ENCODE peak calls at places on chromosomes 2 and 18, in nine cellular contexts. One of them, this sample, is unnamed.

GRCh38 chr2:225002039-225002655 is 40.1 kb downstream of the DOCK10 start:
- DNase-seq in fibroblast of lung: peak
- DNase-seq in H9: peak
- DNase-seq in cardiac muscle cell: peak
- DNase-seq in nephron progenitor cell: peak
- DNase-seq in mesothelial cell of epicardium: no peak
- DNase-seq in A549: peak
- DNase-seq in endothelial cell: peak
- DNase-seq in kidney epithelial cell: no peak
- DNase-seq in this sample: peak

GRCh38 chr2:234808907-234809306 is 142.9 kb upstream of the SH3BP4 start:
- DNase-seq in fibroblast of lung: no peak
- DNase-seq in H9: no peak
- DNase-seq in cardiac muscle cell: no peak
- DNase-seq in nephron progenitor cell: no peak
- DNase-seq in mesothelial cell of epicardium: no peak
- DNase-seq in A549: no peak
- DNase-seq in endothelial cell: no peak
- DNase-seq in kidney epithelial cell: no peak
- DNase-seq in this sample: no peak

GRCh38 chr2:3222636-3223035 is 155.0 kb downstream of the EIPR1 start:
- DNase-seq in fibroblast of lung: peak
- DNase-seq in H9: no peak
- DNase-seq in cardiac muscle cell: no peak
- DNase-seq in nephron progenitor cell: no peak
- DNase-seq in mesothelial cell of epicardium: no peak
- DNase-seq in A549: peak
- DNase-seq in endothelial cell: no peak
- DNase-seq in kidney epithelial cell: no peak
- DNase-seq in this sample: no peak

GRCh38 chr2:51079945-51080344 is 48.0 kb upstream of the NRXN1 start:
- DNase-seq in fibroblast of lung: peak
- DNase-seq in H9: no peak
- DNase-seq in cardiac muscle cell: no peak
- DNase-seq in nephron progenitor cell: no peak
- DNase-seq in mesothelial cell of epicardium: no peak
- DNase-seq in A549: no peak
- DNase-seq in endothelial cell: no peak
- DNase-seq in kidney epithelial cell: no peak
- DNase-seq in this sample: no peak

GRCh38 chr2:35421485-35421884 is 934.1 kb upstream of the CRIM1 start:
- DNase-seq in fibroblast of lung: no peak
- DNase-seq in H9: no peak
- DNase-seq in cardiac muscle cell: no peak
- DNase-seq in nephron progenitor cell: no peak
- DNase-seq in mesothelial cell of epicardium: no peak
- DNase-seq in A549: no peak
- DNase-seq in endothelial cell: no peak
- DNase-seq in kidney epithelial cell: no peak
- DNase-seq in this sample: no peak

GRCh38 chr18:67875936-67876335 is 359.4 kb upstream of the DSEL start:
- DNase-seq in fibroblast of lung: peak
- DNase-seq in H9: no peak
- DNase-seq in cardiac muscle cell: no peak
- DNase-seq in nephron progenitor cell: no peak
- DNase-seq in mesothelial cell of epicardium: no peak
- DNase-seq in A549: no peak
- DNase-seq in endothelial cell: no peak
- DNase-seq in kidney epithelial cell: no peak
- DNase-seq in this sample: no peak

GRCh38 chr2:192749606-192750200 is 555.0 kb upstream of the TMEFF2 start:
- DNase-seq in fibroblast of lung: peak
- DNase-seq in H9: no peak
- DNase-seq in cardiac muscle cell: peak
- DNase-seq in nephron progenitor cell: no peak
- DNase-seq in mesothelial cell of epicardium: no peak
- DNase-seq in A549: peak
- DNase-seq in endothelial cell: no peak
- DNase-seq in kidney epithelial cell: peak
- DNase-seq in this sample: no peak

GRCh38 chr2:13616656-13617055 is 899.9 kb downstream of the TRIB2 start:
- DNase-seq in fibroblast of lung: no peak
- DNase-seq in H9: no peak
- DNase-seq in cardiac muscle cell: no peak
- DNase-seq in nephron progenitor cell: no peak
- DNase-seq in mesothelial cell of epicardium: no peak
- DNase-seq in A549: no peak
- DNase-seq in endothelial cell: no peak
- DNase-seq in kidney epithelial cell: no peak
- DNase-seq in this sample: peak

GRCh38 chr2:15832849-15833680 is 107.3 kb upstream of the MYCN start:
- DNase-seq in fibroblast of lung: no peak
- DNase-seq in H9: no peak
- DNase-seq in cardiac muscle cell: no peak
- DNase-seq in nephron progenitor cell: no peak
- DNase-seq in mesothelial cell of epicardium: no peak
- DNase-seq in A549: no peak
- DNase-seq in endothelial cell: no peak
- DNase-seq in kidney epithelial cell: no peak
- DNase-seq in this sample: no peak

GRCh38 chr2:157336137-157336721 is 10.6 kb upstream of the ERMN start:
- DNase-seq in fibroblast of lung: peak
- DNase-seq in H9: peak
- DNase-seq in cardiac muscle cell: peak
- DNase-seq in nephron progenitor cell: peak
- DNase-seq in mesothelial cell of epicardium: no peak
- DNase-seq in A549: peak
- DNase-seq in endothelial cell: peak
- DNase-seq in kidney epithelial cell: no peak
- DNase-seq in this sample: peak

GRCh38 chr2:241125626-241126025 is 23.5 kb upstream of the MTERF4 start:
- DNase-seq in fibroblast of lung: no peak
- DNase-seq in H9: no peak
- DNase-seq in cardiac muscle cell: no peak
- DNase-seq in nephron progenitor cell: no peak
- DNase-seq in mesothelial cell of epicardium: no peak
- DNase-seq in A549: no peak
- DNase-seq in endothelial cell: no peak
- DNase-seq in kidney epithelial cell: no peak
- DNase-seq in this sample: no peak

GRCh38 chr2:103183061-103183460 is 421.2 kb downstream of the TMEM182 start:
- DNase-seq in fibroblast of lung: no peak
- DNase-seq in H9: no peak
- DNase-seq in cardiac muscle cell: no peak
- DNase-seq in nephron progenitor cell: no peak
- DNase-seq in mesothelial cell of epicardium: no peak
- DNase-seq in A549: no peak
- DNase-seq in endothelial cell: no peak
- DNase-seq in kidney epithelial cell: no peak
- DNase-seq in this sample: no peak
- TF ChIP-seq CTCF in fibroblast of lung: no peak
- TF ChIP-seq CTCF in H9: peak
- TF ChIP-seq CTCF in cardiac muscle cell: no peak
- TF ChIP-seq CTCF in nephron progenitor cell: peak
- TF ChIP-seq CTCF in mesothelial cell of epicardium: peak
- TF ChIP-seq CTCF in A549: no peak
- TF ChIP-seq CTCF in endothelial cell: peak
- TF ChIP-seq CTCF in kidney epithelial cell: no peak
- TF ChIP-seq CTCF in this sample: peak

DNA sequence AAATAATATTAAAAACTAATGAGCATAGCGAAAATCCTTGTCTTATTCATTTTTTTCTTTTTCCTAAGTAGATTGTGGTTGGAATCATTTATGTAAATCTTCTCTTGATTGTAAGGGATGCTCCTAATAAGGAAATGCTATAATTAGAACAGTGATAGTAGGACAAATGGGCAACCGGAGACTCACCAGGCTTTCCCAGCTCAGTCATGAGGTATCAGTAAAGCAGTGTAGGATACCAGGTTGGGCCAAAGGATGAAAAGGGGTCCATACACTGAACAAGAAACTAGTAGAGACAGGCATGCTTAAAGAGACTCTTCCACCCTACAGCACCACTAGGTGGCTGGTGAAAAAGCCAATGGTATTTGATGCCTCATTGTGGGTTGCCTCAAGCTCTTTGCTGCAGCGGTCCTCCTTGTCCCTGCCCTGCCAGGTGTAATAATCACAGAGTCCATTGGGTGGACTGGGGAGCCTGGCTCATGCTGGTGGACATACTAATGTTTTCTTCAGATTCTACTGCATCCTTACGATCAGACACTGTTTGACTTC is 71.4 kb upstream of the FAM98A start:
- DNase-seq in fibroblast of lung: no peak
- DNase-seq in H9: peak
- DNase-seq in cardiac muscle cell: no peak
- DNase-seq in nephron progenitor cell: no peak
- DNase-seq in mesothelial cell of epicardium: no peak
- DNase-seq in A549: peak
- DNase-seq in endothelial cell: no peak
- DNase-seq in kidney epithelial cell: no peak
- DNase-seq in this sample: no peak
- TF ChIP-seq CTCF in fibroblast of lung: no peak
- TF ChIP-seq CTCF in H9: peak
- TF ChIP-seq CTCF in cardiac muscle cell: no peak
- TF ChIP-seq CTCF in nephron progenitor cell: no peak
- TF ChIP-seq CTCF in mesothelial cell of epicardium: no peak
- TF ChIP-seq CTCF in A549: no peak
- TF ChIP-seq CTCF in endothelial cell: peak
- TF ChIP-seq CTCF in kidney epithelial cell: no peak
- TF ChIP-seq CTCF in this sample: no peak

DNA sequence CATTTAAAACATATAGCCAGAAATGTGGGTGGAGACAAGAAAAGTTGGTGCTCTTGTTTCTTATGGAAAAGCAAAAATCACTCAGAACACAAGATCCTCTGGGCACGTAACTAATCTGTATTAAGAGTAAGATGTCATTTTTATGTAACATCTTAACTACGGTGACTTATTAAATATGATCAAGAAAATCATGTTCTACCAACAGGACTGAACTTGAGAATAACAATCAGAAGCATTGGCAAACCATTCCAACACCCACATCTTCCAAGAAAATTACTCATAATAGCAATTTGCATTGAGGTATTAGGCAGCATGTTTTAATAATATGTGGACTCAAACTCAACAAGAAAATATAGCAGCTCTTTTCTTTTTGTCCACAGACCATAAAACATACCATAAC is 21.6 kb downstream of the MAP2 start:
- DNase-seq in fibroblast of lung: no peak
- DNase-seq in H9: no peak
- DNase-seq in cardiac muscle cell: no peak
- DNase-seq in nephron progenitor cell: no peak
- DNase-seq in mesothelial cell of epicardium: no peak
- DNase-seq in A549: no peak
- DNase-seq in endothelial cell: no peak
- DNase-seq in kidney epithelial cell: no peak
- DNase-seq in this sample: no peak
- TF ChIP-seq CTCF in fibroblast of lung: no peak
- TF ChIP-seq CTCF in H9: no peak
- TF ChIP-seq CTCF in cardiac muscle cell: no peak
- TF ChIP-seq CTCF in nephron progenitor cell: no peak
- TF ChIP-seq CTCF in mesothelial cell of epicardium: no peak
- TF ChIP-seq CTCF in A549: no peak
- TF ChIP-seq CTCF in endothelial cell: no peak
- TF ChIP-seq CTCF in kidney epithelial cell: no peak
- TF ChIP-seq CTCF in this sample: no peak

GRCh38 chr18:10518595-10519273 is 7.1 kb upstream of the NAPG start:
- DNase-seq in fibroblast of lung: peak
- DNase-seq in H9: no peak
- DNase-seq in cardiac muscle cell: peak
- DNase-seq in nephron progenitor cell: peak
- DNase-seq in mesothelial cell of epicardium: no peak
- DNase-seq in A549: no peak
- DNase-seq in endothelial cell: no peak
- DNase-seq in kidney epithelial cell: no peak
- DNase-seq in this sample: peak
- TF ChIP-seq CTCF in fibroblast of lung: peak
- TF ChIP-seq CTCF in H9: peak
- TF ChIP-seq CTCF in cardiac muscle cell: peak
- TF ChIP-seq CTCF in nephron progenitor cell: peak
- TF ChIP-seq CTCF in mesothelial cell of epicardium: no peak
- TF ChIP-seq CTCF in A549: no peak
- TF ChIP-seq CTCF in endothelial cell: no peak
- TF ChIP-seq CTCF in kidney epithelial cell: peak
- TF ChIP-seq CTCF in this sample: no peak

GRCh38 chr2:147026664-147027278 is 818.1 kb upstream of the ACVR2A start:
- DNase-seq in fibroblast of lung: peak
- DNase-seq in H9: no peak
- DNase-seq in cardiac muscle cell: peak
- DNase-seq in nephron progenitor cell: no peak
- DNase-seq in mesothelial cell of epicardium: no peak
- DNase-seq in A549: no peak
- DNase-seq in endothelial cell: no peak
- DNase-seq in kidney epithelial cell: peak
- DNase-seq in this sample: no peak
- TF ChIP-seq CTCF in fibroblast of lung: no peak
- TF ChIP-seq CTCF in H9: no peak
- TF ChIP-seq CTCF in cardiac muscle cell: no peak
- TF ChIP-seq CTCF in nephron progenitor cell: no peak
- TF ChIP-seq CTCF in mesothelial cell of epicardium: no peak
- TF ChIP-seq CTCF in A549: no peak
- TF ChIP-seq CTCF in endothelial cell: no peak
- TF ChIP-seq CTCF in kidney epithelial cell: no peak
- TF ChIP-seq CTCF in this sample: no peak

DNA sequence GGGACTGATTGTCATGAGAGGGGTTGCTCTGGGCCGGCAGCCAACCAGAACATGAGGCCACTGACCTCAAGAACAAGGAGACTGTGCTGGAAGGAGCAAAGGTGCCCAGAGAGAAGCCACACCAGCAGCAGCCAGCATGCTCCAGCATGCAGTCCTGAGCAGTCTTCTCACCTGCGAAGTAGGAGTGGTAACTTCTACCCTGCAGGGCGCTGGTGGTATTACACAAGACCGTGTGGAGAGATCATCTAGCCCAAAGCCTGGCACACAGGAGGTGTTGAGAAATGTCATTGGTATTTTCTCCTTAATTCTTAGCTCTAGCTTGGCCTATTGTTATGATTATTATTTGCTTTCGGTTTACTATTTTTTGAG is 132.7 kb downstream of the TSN start:
- DNase-seq in fibroblast of lung: no peak
- DNase-seq in H9: peak
- DNase-seq in cardiac muscle cell: peak
- DNase-seq in nephron progenitor cell: peak
- DNase-seq in mesothelial cell of epicardium: no peak
- DNase-seq in A549: peak
- DNase-seq in endothelial cell: no peak
- DNase-seq in kidney epithelial cell: no peak
- DNase-seq in this sample: no peak
- TF ChIP-seq CTCF in fibroblast of lung: peak
- TF ChIP-seq CTCF in H9: peak
- TF ChIP-seq CTCF in cardiac muscle cell: peak
- TF ChIP-seq CTCF in nephron progenitor cell: peak
- TF ChIP-seq CTCF in mesothelial cell of epicardium: peak
- TF ChIP-seq CTCF in A549: no peak
- TF ChIP-seq CTCF in endothelial cell: peak
- TF ChIP-seq CTCF in kidney epithelial cell: peak
- TF ChIP-seq CTCF in this sample: peak

GRCh38 chr18:9474103-9474982 is 970 bp upstream of the RALBP1 start:
- DNase-seq in fibroblast of lung: peak
- DNase-seq in H9: peak
- DNase-seq in cardiac muscle cell: peak
- DNase-seq in nephron progenitor cell: no peak
- DNase-seq in mesothelial cell of epicardium: no peak
- DNase-seq in A549: peak
- DNase-seq in endothelial cell: no peak
- DNase-seq in kidney epithelial cell: peak
- DNase-seq in this sample: no peak
- TF ChIP-seq CTCF in fibroblast of lung: no peak
- TF ChIP-seq CTCF in H9: no peak
- TF ChIP-seq CTCF in cardiac muscle cell: no peak
- TF ChIP-seq CTCF in nephron progenitor cell: no peak
- TF ChIP-seq CTCF in mesothelial cell of epicardium: no peak
- TF ChIP-seq CTCF in A549: no peak
- TF ChIP-seq CTCF in endothelial cell: no peak
- TF ChIP-seq CTCF in kidney epithelial cell: no peak
- TF ChIP-seq CTCF in this sample: no peak